ENCODE peak calls at places on chromosome 5, in four cellular contexts. Z is small intestine; U is CD8-positive, alpha-beta T cell; D is fibroblast of lung. L is an unnamed sample.

GRCh38 chr5:143011621-143012020 is 241.4 kb downstream of the ARHGAP26 start:
- DNase-seq in Z (no peak), U (no peak), D (peak), L (no peak)

GRCh38 chr5:168925160-168925559 is 346.0 kb upstream of the PANK3 start:
- DNase-seq in Z (no peak), U (no peak), D (no peak), L (no peak)

GRCh38 chr5:18095061-18095460 is 460.8 kb downstream of the TAF11L14 start:
- DNase-seq in Z (no peak), U (no peak), D (no peak), L (no peak)

GRCh38 chr5:73411927-73412596 is 36.5 kb downstream of the FOXD1 start:
- DNase-seq in Z (no peak), U (no peak), D (no peak), L (no peak)

GRCh38 chr5:34012791-34013190 is 4.9 kb upstream of the AMACR start:
- DNase-seq in Z (no peak), U (no peak), D (peak), L (peak)

GRCh38 chr5:143174714-143175398 is 228.6 kb downstream of the NR3C1 start:
- DNase-seq in Z (peak), U (no peak), D (peak), L (no peak)

GRCh38 chr5:82416506-82416905 is 138.4 kb upstream of the RPS23 start:
- DNase-seq in Z (no peak), U (no peak), D (no peak), L (no peak)

GRCh38 chr5:10699281-10699874 is 61.7 kb downstream of the DAP start:
- DNase-seq in Z (no peak), U (no peak), D (no peak), L (no peak)

GRCh38 chr5:113230711-113231652 is 203.8 kb downstream of the TSSK1B start:
- DNase-seq in Z (no peak), U (no peak), D (no peak), L (no peak)

GRCh38 chr5:61623401-61624069 is 291.5 kb downstream of the ZSWIM6 start:
- DNase-seq in Z (peak), U (no peak), D (no peak), L (no peak)

GRCh38 chr5:138035605-138036537 is 3.0 kb upstream of the FAM13B start:
- DNase-seq in Z (peak), U (peak), D (peak), L (peak)

GRCh38 chr5:61496406-61497307 is 164.6 kb downstream of the ZSWIM6 start:
- DNase-seq in Z (no peak), U (no peak), D (peak), L (no peak)

GRCh38 chr5:54990751-54991349 is 5.5 kb upstream of the ESM1 start:
- DNase-seq in Z (no peak), U (no peak), D (peak), L (peak)

GRCh38 chr5:127941646-127942045 is 141.9 kb upstream of the SLC12A2 start:
- DNase-seq in Z (peak), U (no peak), D (no peak), L (no peak)

GRCh38 chr5:128546658-128547281 is 8.7 kb upstream of the FBN2 start:
- DNase-seq in Z (no peak), U (no peak), D (no peak), L (no peak)

GRCh38 chr5:112734597-112734996 is 3.1 kb upstream of the APC start:
- DNase-seq in Z (no peak), U (no peak), D (no peak), L (no peak)

GRCh38 chr5:180832638-180833068 is 28.4 kb downstream of the ZFP62 start:
- DNase-seq in Z (no peak), U (peak), D (no peak), L (no peak)

GRCh38 chr5:34487202-34487879 is 168.8 kb upstream of the RAI14 start:
- DNase-seq in Z (no peak), U (no peak), D (peak), L (peak)

GRCh38 chr5:40653221-40654022 is 26.3 kb upstream of the PTGER4 start:
- DNase-seq in Z (no peak), U (no peak), D (no peak), L (no peak)

GRCh38 chr5:119327018-119327417 is 28.8 kb upstream of the TNFAIP8 start:
- DNase-seq in Z (no peak), U (no peak), D (no peak), L (no peak)

GRCh38 chr5:97245371-97245770 is 62.3 kb upstream of the RIOK2 start:
- DNase-seq in Z (no peak), U (no peak), D (no peak), L (no peak)

GRCh38 chr5:76579166-76579765 is 43.9 kb downstream of the F2RL2 start:
- DNase-seq in Z (no peak), U (no peak), D (peak), L (peak)

GRCh38 chr5:27590503-27590902 is 552.1 kb upstream of the CDH9 start:
- DNase-seq in Z (no peak), U (no peak), D (no peak), L (no peak)

GRCh38 chr5:4182144-4182543 is 586.5 kb downstream of the IRX1 start:
- DNase-seq in Z (no peak), U (no peak), D (no peak), L (no peak)

GRCh38 chr5:40627708-40628107 is 52.0 kb upstream of the PTGER4 start:
- DNase-seq in Z (no peak), U (no peak), D (peak), L (no peak)

DNA sequence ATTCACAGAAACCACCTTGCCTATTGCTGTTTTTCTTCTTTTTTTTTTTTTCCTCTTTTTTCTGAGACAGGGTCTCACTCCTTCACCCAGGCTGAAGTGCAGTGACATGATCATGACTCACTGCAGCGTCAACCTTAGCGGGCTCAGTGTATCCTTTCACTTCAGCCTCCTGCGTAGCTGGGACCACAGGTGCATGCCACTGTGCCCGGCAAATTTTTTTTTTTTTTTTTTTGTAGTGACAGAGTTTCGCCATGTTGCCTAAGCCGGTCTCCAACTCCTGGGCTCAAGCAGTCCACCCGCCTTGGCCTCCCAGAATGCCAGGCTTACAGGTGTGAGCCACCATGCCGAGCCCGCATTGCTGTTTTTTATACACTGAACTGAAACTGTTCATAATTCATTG is 13.8 kb downstream of the MAP3K1 start:
- DNase-seq in Z (no peak), U (no peak), D (no peak), L (no peak)
- H3K4me3 ChIP-seq in Z (peak), U (no peak), D (no peak), L (no peak)

GRCh38 chr5:177366528-177367322 is 9.0 kb downstream of the RGS14 start:
- DNase-seq in Z (peak), U (no peak), D (peak), L (no peak)
- H3K4me3 ChIP-seq in Z (peak), U (no peak), D (peak), L (no peak)

DNA sequence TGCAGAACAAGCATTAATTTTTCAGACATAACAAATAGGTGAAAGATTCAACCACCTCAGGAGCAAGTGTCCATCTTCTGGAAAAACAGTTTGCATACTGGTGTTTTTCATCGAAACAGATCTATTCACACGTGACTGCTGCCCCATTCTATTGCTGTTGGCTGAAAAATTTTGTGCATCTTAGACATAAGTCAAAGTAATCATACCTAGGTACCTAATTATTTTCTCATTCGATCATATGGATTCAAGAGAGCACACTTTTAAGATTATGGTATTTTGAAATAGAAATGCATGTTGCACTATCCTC is 72.9 kb upstream of the CDH6 start:
- DNase-seq in Z (no peak), U (no peak), D (no peak), L (no peak)
- H3K4me3 ChIP-seq in Z (no peak), U (no peak), D (no peak), L (no peak)

GRCh38 chr5:5564884-5565283 is 142.4 kb downstream of the ICE1 start:
- DNase-seq in Z (no peak), U (no peak), D (no peak), L (no peak)
- H3K4me3 ChIP-seq in Z (no peak), U (no peak), D (no peak), L (no peak)

DNA sequence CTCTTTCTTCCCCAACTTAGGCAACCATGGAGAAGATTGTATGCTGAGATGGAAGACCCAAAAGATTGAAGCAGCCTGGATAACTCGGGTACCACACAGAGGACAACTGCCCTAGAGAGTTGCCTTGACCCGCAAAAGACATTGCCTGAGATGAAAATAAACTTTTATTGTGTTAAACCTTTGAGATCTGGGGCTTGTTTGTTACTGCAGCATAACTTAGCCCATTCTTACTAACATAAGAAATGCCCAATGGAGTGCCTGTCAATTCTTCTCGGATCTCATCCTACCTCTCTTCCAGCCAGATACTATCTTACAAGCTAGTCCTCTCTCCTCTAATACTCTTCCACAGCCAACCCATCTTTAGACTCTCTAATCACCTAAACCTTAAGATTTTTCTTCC is 76.8 kb downstream of the GCNT4 start:
- DNase-seq in Z (no peak), U (no peak), D (no peak), L (no peak)
- H3K4me3 ChIP-seq in Z (no peak), U (no peak), D (no peak), L (no peak)

GRCh38 chr5:95879661-95880060 is 57.1 kb upstream of the GLRX start:
- DNase-seq in Z (no peak), U (no peak), D (no peak), L (no peak)
- H3K4me3 ChIP-seq in Z (no peak), U (no peak), D (no peak), L (no peak)

DNA sequence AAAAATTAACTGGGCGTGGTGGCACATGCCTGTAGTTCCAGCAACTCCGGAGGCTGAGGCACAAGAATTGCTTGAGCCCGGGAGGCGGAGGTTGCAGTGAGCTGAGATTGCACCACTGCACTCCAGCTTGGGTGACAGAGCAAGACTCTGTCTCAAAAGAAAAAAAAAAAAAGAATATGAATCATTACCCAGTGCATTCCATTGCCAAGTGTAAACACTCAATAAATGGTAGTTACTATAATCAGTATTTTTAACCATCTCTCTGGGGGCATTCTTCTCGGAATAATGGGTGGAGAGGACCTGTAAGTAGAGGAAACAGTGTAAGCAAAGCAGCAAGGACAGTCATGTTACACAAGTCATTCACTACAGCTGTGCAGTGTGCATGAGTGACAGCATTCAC is 13.8 kb upstream of the RANBP17 start:
- DNase-seq in Z (no peak), U (no peak), D (no peak), L (peak)
- H3K4me3 ChIP-seq in Z (no peak), U (no peak), D (no peak), L (no peak)

DNA sequence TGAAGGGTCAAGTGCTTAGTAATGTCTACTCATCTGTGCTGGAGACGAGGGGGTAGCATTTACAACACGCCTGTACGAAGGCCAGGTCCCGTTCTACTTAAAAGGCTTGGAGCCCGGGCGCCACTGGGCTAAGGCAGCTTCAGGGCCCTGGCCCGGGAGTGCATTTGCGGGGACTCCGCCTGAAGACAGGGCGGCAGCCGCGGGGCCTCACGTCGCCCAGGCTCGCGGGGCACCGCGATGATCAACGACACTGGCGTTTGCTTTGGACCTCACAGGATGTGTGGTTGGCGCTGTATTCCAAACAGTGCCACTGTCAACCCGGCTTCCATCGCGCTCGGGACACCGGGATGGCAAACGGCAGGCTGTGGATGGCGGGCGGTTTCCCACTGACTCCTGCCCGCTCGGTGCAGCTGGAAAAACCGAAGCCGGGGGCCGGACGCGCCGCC is 1.1 kb upstream of the TENT4A start:
- DNase-seq in Z (peak), U (no peak), D (peak), L (peak)
- H3K4me3 ChIP-seq in Z (peak), U (peak), D (peak), L (peak)

GRCh38 chr5:179530069-179530998 is 20.0 kb upstream of the RUFY1 start:
- DNase-seq in Z (peak), U (peak), D (peak), L (no peak)
- H3K4me3 ChIP-seq in Z (peak), U (peak), D (peak), L (no peak)

GRCh38 chr5:95959051-95959963 is 2.3 kb downstream of the ELL2 start:
- DNase-seq in Z (peak), U (no peak), D (peak), L (no peak)

GRCh38 chr5:95955996-95956899 is 5.4 kb downstream of the ELL2 start:
- DNase-seq in Z (no peak), U (no peak), D (peak), L (no peak)

GRCh38 chr5:95958308-95959014 is 3.2 kb downstream of the ELL2 start:
- DNase-seq in Z (no peak), U (no peak), D (peak), L (peak)

GRCh38 chr5:95956900-95957293 is 4.8 kb downstream of the ELL2 start:
- DNase-seq in Z (no peak), U (no peak), D (no peak), L (no peak)

DNA sequence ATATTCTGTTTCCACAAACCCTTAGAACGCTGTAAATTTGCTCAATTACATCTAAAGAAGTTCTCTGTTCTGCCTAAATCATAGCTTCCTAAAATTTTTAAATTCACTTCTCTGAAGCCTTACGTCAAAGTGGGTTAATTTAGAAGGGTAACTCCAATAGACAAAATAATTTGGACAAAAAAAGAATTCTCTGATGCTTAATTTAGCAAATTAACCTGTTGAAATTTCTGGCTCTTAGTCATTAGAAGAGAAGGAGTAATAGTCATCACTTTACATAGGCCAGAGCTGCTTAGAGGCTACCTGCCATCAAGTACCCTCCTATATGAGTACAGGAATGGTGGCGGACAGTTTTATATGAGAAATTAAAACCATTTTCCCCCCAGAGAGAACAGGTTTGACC is 3.8 kb downstream of the ELL2 start:
- DNase-seq in Z (no peak), U (no peak), D (no peak), L (no peak)
- H3K4me3 ChIP-seq in Z (no peak), U (no peak), D (peak), L (peak)